ENCODE peak calls at places on chromosomes 16 and 17, in six cellular contexts. O is mesendoderm, I is IMR-90, C is H1, Q is mesenchymal stem cell, X is H9. W is an unnamed sample.
A peak's percentile ranks its signal among the peaks of the same experiment; 100 is the strongest.

GRCh38 chr17:65349916-65350315 is 211.5 kb downstream of the AXIN2 start:
- DNase-seq in O (no peak), I (no peak), C (no peak), Q (no peak), X (no peak), W (no peak)

GRCh38 chr16:30710971-30711370 is 12.0 kb downstream of the SRCAP start:
- DNase-seq in O (no peak), I (peak; percentile 39), C (no peak), Q (no peak), X (no peak), W (no peak)

GRCh38 chr17:19325542-19325941 is 37.0 kb downstream of the B9D1 start:
- DNase-seq in O (no peak), I (no peak), C (no peak), Q (no peak), X (no peak), W (no peak)

GRCh38 chr17:2874211-2874686 is 78.0 kb downstream of the RAP1GAP2 start:
- DNase-seq in O (peak; percentile 99), I (no peak), C (peak; percentile 87), Q (no peak), X (peak; percentile 91), W (peak; percentile 95)

GRCh38 chr17:36937961-36938565 is 788 bp downstream of the LHX1 start:
- DNase-seq in O (peak; percentile 70), I (peak; percentile 25), C (no peak), Q (peak; percentile 52), X (peak; percentile 81), W (peak; percentile 42)

GRCh38 chr16:11251525-11252481 is 4.2 kb downstream of the SOCS1 start:
- DNase-seq in O (no peak), I (peak; percentile 91), C (no peak), Q (peak; percentile 73), X (no peak), W (no peak)

GRCh38 chr16:30145692-30146091 is 22.7 kb upstream of the MAPK3 start:
- DNase-seq in O (no peak), I (no peak), C (no peak), Q (no peak), X (no peak), W (no peak)

GRCh38 chr17:66775881-66776400 is 59.0 kb upstream of the CACNG5 start:
- DNase-seq in O (peak; percentile 85), I (no peak), C (no peak), Q (no peak), X (peak; percentile 44), W (no peak)

GRCh38 chr16:78780808-78781207 is 681.4 kb downstream of the WWOX start:
- DNase-seq in O (no peak), I (no peak), C (no peak), Q (no peak), X (no peak), W (no peak)

GRCh38 chr16:88772871-88773811 is 11.9 kb downstream of the PIEZO1 start:
- DNase-seq in O (peak; percentile 49), I (peak; percentile 95), C (no peak), Q (peak; percentile 96), X (no peak), W (peak; percentile 90)

GRCh38 chr17:50046667-50047066 is 9.2 kb upstream of the ITGA3 start:
- DNase-seq in O (no peak), I (no peak), C (no peak), Q (no peak), X (no peak), W (no peak)

GRCh38 chr16:53745753-53746258 is 41.9 kb downstream of the FTO start:
- DNase-seq in O (peak; percentile 75), I (peak; percentile 62), C (no peak), Q (no peak), X (no peak), W (peak; percentile 66)

GRCh38 chr17:10083864-10084263 is 114.5 kb downstream of the GAS7 start:
- DNase-seq in O (no peak), I (no peak), C (no peak), Q (no peak), X (no peak), W (peak; percentile 85)

GRCh38 chr16:67883872-67884261 is 818 bp upstream of the NRN1L start:
- DNase-seq in O (peak; percentile 73), I (peak; percentile 26), C (no peak), Q (no peak), X (peak; percentile 86), W (peak; percentile 62)

GRCh38 chr17:29347831-29348281 is 42.3 kb upstream of the TAOK1 start:
- DNase-seq in O (no peak), I (no peak), C (no peak), Q (peak; percentile 83), X (no peak), W (peak; percentile 59)

GRCh38 chr17:77174928-77175720 is 34.4 kb downstream of the SEC14L1 start:
- DNase-seq in O (no peak), I (no peak), C (no peak), Q (no peak), X (no peak), W (no peak)

GRCh38 chr16:50546125-50546524 is 2.1 kb upstream of the NKD1 start:
- DNase-seq in O (no peak), I (no peak), C (no peak), Q (no peak), X (no peak), W (no peak)

GRCh38 chr17:6648181-6648580 is 3.2 kb downstream of the MED31 start:
- DNase-seq in O (peak; percentile 47), I (no peak), C (no peak), Q (peak; percentile 22), X (no peak), W (no peak)

GRCh38 chr17:428414-428813 is 75.8 kb upstream of the RPH3AL start:
- DNase-seq in O (no peak), I (no peak), C (no peak), Q (no peak), X (no peak), W (no peak)

GRCh38 chr17:31490019-31490383 is 98.5 kb downstream of the RAB11FIP4 start:
- DNase-seq in O (no peak), I (no peak), C (no peak), Q (no peak), X (no peak), W (no peak)

GRCh38 chr17:11304568-11304967 is 63.6 kb downstream of the SHISA6 start:
- DNase-seq in O (no peak), I (no peak), C (no peak), Q (no peak), X (no peak), W (no peak)

GRCh38 chr16:81581107-81581506 is 136.5 kb downstream of the CMIP start:
- DNase-seq in O (no peak), I (no peak), C (no peak), Q (no peak), X (no peak), W (peak; percentile 99)

GRCh38 chr17:58120195-58120822 is 27.9 kb upstream of the OR4D1 start:
- DNase-seq in O (peak; percentile 80), I (peak; percentile 66), C (no peak), Q (peak; percentile 65), X (peak; percentile 78), W (peak; percentile 45)

GRCh38 chr16:69448470-69449193 is 24.2 kb downstream of the CYB5B start:
- DNase-seq in O (no peak), I (peak; percentile 67), C (no peak), Q (peak; percentile 68), X (no peak), W (peak; percentile 50)

GRCh38 chr17:35774499-35774898 is 13.8 kb downstream of the C17orf50 start:
- DNase-seq in O (no peak), I (peak; percentile 21), C (no peak), Q (no peak), X (no peak), W (no peak)

GRCh38 chr17:34383225-34383615 is 20.2 kb upstream of the CCL1 start:
- DNase-seq in O (no peak), I (no peak), C (no peak), Q (no peak), X (peak; percentile 15), W (no peak)

GRCh38 chr16:2270070-2270462 is 2.1 kb upstream of the RNPS1 start:
- DNase-seq in O (no peak), I (no peak), C (no peak), Q (no peak), X (no peak), W (no peak)

GRCh38 chr17:81391964-81392908 is 3.0 kb upstream of the BAHCC1 start:
- DNase-seq in O (no peak), I (peak; percentile 52), C (no peak), Q (peak; percentile 81), X (no peak), W (no peak)
- H2AK5ac ChIP-seq in O (no peak overlapping the region), I (peak overlapping the region; percentile 67), C (peak overlapping the region; percentile 69), Q (peak overlapping the region; percentile 95), X (no peak overlapping the region), W (peak overlapping the region; percentile 64)

DNA sequence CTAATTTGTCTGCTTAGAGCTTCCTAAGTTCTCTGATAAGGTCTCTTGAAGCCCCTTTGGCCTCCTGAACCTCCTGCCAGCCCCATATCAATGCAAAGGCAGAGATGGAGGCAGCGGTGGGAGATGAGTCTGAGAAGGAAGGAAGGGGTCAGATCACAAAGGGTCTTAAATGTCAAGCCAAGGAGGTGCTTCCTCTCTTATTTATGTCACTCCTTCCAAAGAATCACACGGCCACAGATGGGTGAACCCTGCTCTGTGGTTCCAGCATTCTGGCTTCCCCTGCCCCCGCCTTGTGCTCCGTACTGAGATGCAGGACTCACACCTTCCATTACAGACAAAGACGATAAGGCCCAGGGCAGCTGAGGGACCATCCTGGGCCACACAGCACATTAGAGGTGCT is 96.3 kb downstream of the GSG1L start:
- DNase-seq in O (no peak), I (no peak), C (no peak), Q (no peak), X (no peak), W (no peak)
- H2AK5ac ChIP-seq in O (no peak overlapping the region), I (no peak overlapping the region), C (no peak overlapping the region), Q (no peak overlapping the region), X (no peak overlapping the region), W (no peak overlapping the region)

GRCh38 chr16:1076801-1077576 is 4.4 kb downstream of the SSTR5 start:
- DNase-seq in O (no peak), I (no peak), C (no peak), Q (no peak), X (no peak), W (no peak)
- H2AK5ac ChIP-seq in O (no peak overlapping the region), I (no peak overlapping the region), C (no peak overlapping the region), Q (no peak overlapping the region), X (no peak overlapping the region), W (no peak overlapping the region)

GRCh38 chr17:4514779-4515178 is 16.1 kb downstream of the SPNS2 start:
- DNase-seq in O (no peak), I (no peak), C (no peak), Q (no peak), X (no peak), W (no peak)

GRCh38 chr17:4513113-4514032 is 14.7 kb downstream of the SPNS2 start:
- DNase-seq in O (no peak), I (no peak), C (no peak), Q (no peak), X (no peak), W (peak; percentile 86)

GRCh38 chr17:4516740-4517139 is 18.1 kb downstream of the SPNS2 start:
- DNase-seq in O (no peak), I (peak; percentile 87), C (no peak), Q (no peak), X (no peak), W (no peak)

GRCh38 chr17:4514206-4514605 is 15.5 kb downstream of the SPNS2 start:
- DNase-seq in O (peak; percentile 71), I (no peak), C (no peak), Q (no peak), X (no peak), W (peak; percentile 81)

DNA sequence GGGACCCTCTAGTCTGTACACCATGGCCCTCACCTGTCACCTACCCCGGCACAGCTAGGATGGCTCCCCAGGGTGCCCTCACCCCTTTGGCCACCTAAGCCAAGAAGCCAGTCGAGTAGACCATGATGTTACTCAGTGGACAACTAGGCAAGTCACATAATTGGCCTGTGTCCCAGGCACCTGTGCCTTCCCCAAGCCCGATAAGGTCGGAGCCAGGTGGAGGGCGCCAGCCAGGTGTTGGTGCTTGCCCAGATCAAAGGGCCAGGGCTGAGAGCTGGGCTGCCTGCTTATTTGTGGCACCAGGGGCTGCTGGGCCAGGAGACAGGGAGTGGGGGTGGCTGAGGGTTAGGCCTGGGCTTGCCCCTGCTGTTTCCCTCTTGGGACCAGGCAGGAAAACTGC is 16.8 kb downstream of the SPNS2 start:
- DNase-seq in O (no peak), I (no peak), C (no peak), Q (no peak), X (no peak), W (peak; percentile 69)
- H2AK5ac ChIP-seq in O (no peak overlapping the region), I (no peak overlapping the region), C (no peak overlapping the region), Q (no peak overlapping the region), X (no peak overlapping the region), W (peak overlapping the region; percentile 1)